ENCODE peak calls at places on chromosomes 12 and 14, in seven cellular contexts. O is GM04504, N is Daoy, T is GM19239, R is pancreas, S is T follicular helper cell, E is astrocyte. V is an unnamed sample.

GRCh38 chr14:32329146-32329545 is at the start of gene AKAP6:
- DNase-seq in O (no peak), N (no peak), T (no peak), R (no peak), S (no peak), E (no peak), V (peak)

GRCh38 chr14:104091061-104091926 is 5.8 kb downstream of the ASPG start:
- DNase-seq in O (no peak), N (no peak), T (no peak), R (no peak), S (no peak), E (no peak), V (no peak)

GRCh38 chr12:57342207-57342691 is 88.6 kb downstream of the R3HDM2 start:
- DNase-seq in O (no peak), N (no peak), T (no peak), R (no peak), S (no peak), E (peak), V (peak)

GRCh38 chr12:116153983-116154382 is 123.5 kb downstream of the MED13L start:
- DNase-seq in O (no peak), N (no peak), T (no peak), R (no peak), S (no peak), E (no peak), V (peak)

GRCh38 chr12:124842800-124843510 is 20.7 kb downstream of the SCARB1 start:
- DNase-seq in O (no peak), N (no peak), T (no peak), R (no peak), S (no peak), E (no peak), V (no peak)

GRCh38 chr12:3576891-3577290 is 85.9 kb downstream of the PRMT8 start:
- DNase-seq in O (no peak), N (no peak), T (no peak), R (peak), S (no peak), E (no peak), V (no peak)

GRCh38 chr12:4211372-4211771 is 62.2 kb upstream of the CCND2 start:
- DNase-seq in O (no peak), N (peak), T (no peak), R (no peak), S (no peak), E (no peak), V (no peak)

GRCh38 chr12:92185052-92185451 is 39.4 kb upstream of the BTG1 start:
- DNase-seq in O (no peak), N (no peak), T (no peak), R (no peak), S (no peak), E (no peak), V (no peak)

GRCh38 chr14:26719514-26719913 is 121.7 kb upstream of the NOVA1 start:
- DNase-seq in O (no peak), N (peak), T (no peak), R (no peak), S (no peak), E (peak), V (no peak)